ENCODE peak calls at places on chromosomes 3 and 15, in seven cellular contexts. U, F, H, A, E, X and G are unnamed samples. For H3K4me1, the result is how much of the 10 kb centered on the place peaks cover.

GRCh38 chr3:30203301-30203700 is 403.1 kb upstream of the TGFBR2 start:
- DNase-seq in U (no peak), F (no peak), H (no peak), A (no peak), E (no peak), X (no peak), G (no peak)

GRCh38 chr15:83533548-83533947 is 86.4 kb downstream of the SH3GL3 start:
- DNase-seq in U (no peak), F (no peak), H (no peak), A (no peak), E (no peak), X (no peak), G (no peak)

GRCh38 chr3:112499328-112499727 is at the start of gene BTLA:
- DNase-seq in U (no peak), F (no peak), H (peak), A (no peak), E (no peak), X (peak), G (no peak)

GRCh38 chr3:122665226-122665786 is 15.3 kb upstream of the PARP14 start:
- DNase-seq in U (no peak), F (no peak), H (no peak), A (no peak), E (no peak), X (no peak), G (no peak)

GRCh38 chr3:125594581-125595011 is 701 bp downstream of the OSBPL11 start:
- DNase-seq in U (peak), F (no peak), H (peak), A (no peak), E (peak), X (no peak), G (no peak)

GRCh38 chr3:106457278-106458210 is 588.7 kb upstream of the CBLB start:
- DNase-seq in U (no peak), F (peak), H (peak), A (no peak), E (peak), X (no peak), G (no peak)

GRCh38 chr3:99699841-99700240 is 61.4 kb downstream of the COL8A1 start:
- DNase-seq in U (no peak), F (peak), H (no peak), A (no peak), E (no peak), X (no peak), G (no peak)

GRCh38 chr3:133137042-133137393 is 98.8 kb downstream of the TMEM108 start:
- DNase-seq in U (no peak), F (no peak), H (no peak), A (no peak), E (no peak), X (no peak), G (no peak)

GRCh38 chr15:64354683-64355558 is 1.1 kb downstream of the CSNK1G1 start:
- DNase-seq in U (no peak), F (peak), H (no peak), A (no peak), E (no peak), X (peak), G (peak)

GRCh38 chr3:62093025-62093424 is 280.3 kb downstream of the FEZF2 start:
- DNase-seq in U (no peak), F (no peak), H (no peak), A (no peak), E (no peak), X (no peak), G (no peak)

GRCh38 chr3:62095080-62095479 is 278.3 kb downstream of the FEZF2 start:
- DNase-seq in U (no peak), F (no peak), H (no peak), A (no peak), E (no peak), X (no peak), G (no peak)

GRCh38 chr3:62095756-62096155 is 277.6 kb downstream of the FEZF2 start:
- DNase-seq in U (no peak), F (no peak), H (no peak), A (no peak), E (no peak), X (no peak), G (no peak)

GRCh38 chr3:62096521-62096920 is 276.8 kb downstream of the FEZF2 start:
- DNase-seq in U (no peak), F (no peak), H (no peak), A (no peak), E (no peak), X (no peak), G (no peak)

GRCh38 chr3:62094461-62094860 is 278.9 kb downstream of the FEZF2 start:
- DNase-seq in U (no peak), F (no peak), H (no peak), A (no peak), E (no peak), X (no peak), G (no peak)
- H3K4me1 ChIP-seq in U (under half), F (under half), H (under half), A (under half), E (under half), X (under half), G (under half)

DNA sequence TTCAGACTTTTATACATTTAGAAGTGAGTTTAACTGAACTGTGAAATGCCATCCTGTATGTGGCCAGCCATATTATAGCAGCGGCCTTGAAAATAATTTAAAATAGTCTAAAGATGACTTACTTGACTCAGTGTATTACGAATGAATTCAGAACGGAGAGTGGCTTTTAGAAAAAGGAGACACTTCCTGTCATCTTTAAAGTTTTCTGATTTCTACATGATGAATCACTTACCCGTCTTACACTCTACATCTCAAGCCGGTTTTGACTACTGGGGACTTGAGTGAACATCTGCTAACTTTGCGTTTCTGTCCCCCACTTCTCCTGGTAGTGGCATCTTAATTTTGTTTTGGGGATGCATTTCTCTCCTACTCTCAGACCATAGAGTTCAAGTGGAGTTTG is 175.3 kb upstream of the CADPS start:
- DNase-seq in U (no peak), F (no peak), H (no peak), A (no peak), E (no peak), X (no peak), G (no peak)
- H3K27ac ChIP-seq in U (no peak), F (no peak), H (no peak), A (no peak), E (no peak), X (no peak), G (no peak)

GRCh38 chr3:160152638-160153037 is 72.6 kb upstream of the C3orf80 start:
- DNase-seq in U (no peak), F (no peak), H (no peak), A (no peak), E (no peak), X (no peak), G (no peak)

GRCh38 chr3:160159346-160159745 is 65.9 kb upstream of the C3orf80 start:
- DNase-seq in U (no peak), F (no peak), H (no peak), A (no peak), E (no peak), X (no peak), G (no peak)

GRCh38 chr3:160159806-160160205 is 65.4 kb upstream of the C3orf80 start:
- DNase-seq in U (no peak), F (no peak), H (no peak), A (no peak), E (no peak), X (no peak), G (no peak)

GRCh38 chr3:160154033-160154432 is 71.2 kb upstream of the C3orf80 start:
- DNase-seq in U (no peak), F (no peak), H (no peak), A (no peak), E (no peak), X (no peak), G (no peak)

DNA sequence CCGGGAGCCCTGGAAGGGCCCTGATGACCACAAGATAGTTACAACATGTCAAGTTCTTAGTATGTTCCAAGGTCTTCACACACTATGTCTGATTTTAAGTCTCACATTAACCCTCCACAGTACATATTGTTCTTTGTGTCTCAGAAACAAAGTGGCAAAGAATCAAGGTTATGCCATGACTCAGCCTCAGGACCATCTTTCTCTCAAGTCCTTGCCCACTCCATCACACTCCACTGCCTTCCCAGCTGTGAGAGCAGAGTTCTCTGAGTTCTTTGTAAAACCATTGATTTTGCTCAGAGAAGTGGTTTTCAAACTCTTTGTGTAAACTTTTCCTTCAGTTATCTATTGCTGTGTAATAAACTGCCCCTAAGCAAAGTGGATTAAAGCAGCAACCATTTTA is 67.9 kb upstream of the C3orf80 start:
- DNase-seq in U (no peak), F (no peak), H (no peak), A (no peak), E (no peak), X (no peak), G (no peak)
- H3K4me3 ChIP-seq in U (no peak), F (no peak), H (no peak), A (no peak), E (no peak), X (no peak), G (no peak)

GRCh38 chr3:72629191-72629611 is 219.0 kb downstream of the SHQ1 start:
- DNase-seq in U (no peak), F (no peak), H (peak), A (no peak), E (no peak), X (no peak), G (no peak)

GRCh38 chr3:72625616-72626337 is 222.5 kb downstream of the SHQ1 start:
- DNase-seq in U (no peak), F (no peak), H (no peak), A (no peak), E (no peak), X (no peak), G (no peak)

GRCh38 chr3:72628065-72628464 is 220.2 kb downstream of the SHQ1 start:
- DNase-seq in U (no peak), F (no peak), H (peak), A (no peak), E (no peak), X (no peak), G (no peak)

GRCh38 chr3:72624656-72625055 is 223.6 kb downstream of the SHQ1 start:
- DNase-seq in U (no peak), F (no peak), H (no peak), A (no peak), E (no peak), X (no peak), G (no peak)

GRCh38 chr3:72627276-72627675 is 221.0 kb downstream of the SHQ1 start:
- DNase-seq in U (no peak), F (no peak), H (no peak), A (no peak), E (no peak), X (no peak), G (no peak)
- H3K4me1 ChIP-seq in U (under half), F (under half), H (under half), A (under half), E (under half), X (under half), G (under half)

GRCh38 chr15:29031502-29032228 is 145.9 kb downstream of the APBA2 start:
- DNase-seq in U (no peak), F (no peak), H (no peak), A (no peak), E (no peak), X (no peak), G (no peak)

GRCh38 chr15:29032776-29033175 is 147.0 kb downstream of the APBA2 start:
- DNase-seq in U (no peak), F (no peak), H (no peak), A (no peak), E (no peak), X (no peak), G (no peak)

GRCh38 chr15:29034151-29034550 is 148.4 kb downstream of the APBA2 start:
- DNase-seq in U (no peak), F (no peak), H (no peak), A (no peak), E (no peak), X (no peak), G (no peak)

GRCh38 chr15:29032229-29032625 is 146.5 kb downstream of the APBA2 start:
- DNase-seq in U (no peak), F (no peak), H (no peak), A (no peak), E (no peak), X (no peak), G (no peak)

GRCh38 chr15:29029651-29030195 is 143.9 kb downstream of the APBA2 start:
- DNase-seq in U (no peak), F (no peak), H (no peak), A (no peak), E (no peak), X (no peak), G (no peak)
- H3K27ac ChIP-seq in U (no peak), F (no peak), H (no peak), A (no peak), E (no peak), X (no peak), G (no peak)

DNA sequence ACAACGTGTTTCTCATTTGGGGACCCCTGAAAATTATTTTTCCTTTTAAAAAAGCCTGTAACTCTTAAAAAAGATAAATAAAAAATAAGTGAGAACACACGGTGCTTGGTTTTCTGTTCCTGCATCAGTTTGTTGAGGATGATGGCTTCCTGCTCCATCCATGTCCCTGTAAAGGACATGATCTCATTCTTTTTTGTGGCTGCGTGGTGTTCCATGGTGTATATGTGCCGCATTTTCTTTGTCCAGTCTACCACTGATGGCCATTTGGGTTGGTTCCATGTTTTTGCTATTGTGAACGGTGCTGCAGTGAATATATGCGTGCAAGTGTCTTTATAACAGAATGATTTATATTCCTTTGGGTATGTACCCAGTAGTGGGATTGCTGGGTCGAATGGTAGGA is 2.3 kb downstream of the TSPAN3 start:
- DNase-seq in U (no peak), F (no peak), H (no peak), A (no peak), E (no peak), X (no peak), G (no peak)
- H3K4me3 ChIP-seq in U (no peak), F (no peak), H (no peak), A (no peak), E (no peak), X (no peak), G (no peak)

GRCh38 chr15:85423256-85423655 is 42.9 kb downstream of the AKAP13 start:
- DNase-seq in U (no peak), F (no peak), H (no peak), A (no peak), E (no peak), X (no peak), G (no peak)
- H3K4me1 ChIP-seq in U (under half), F (under half), H (half or more), A (under half), E (under half), X (under half), G (under half)

DNA sequence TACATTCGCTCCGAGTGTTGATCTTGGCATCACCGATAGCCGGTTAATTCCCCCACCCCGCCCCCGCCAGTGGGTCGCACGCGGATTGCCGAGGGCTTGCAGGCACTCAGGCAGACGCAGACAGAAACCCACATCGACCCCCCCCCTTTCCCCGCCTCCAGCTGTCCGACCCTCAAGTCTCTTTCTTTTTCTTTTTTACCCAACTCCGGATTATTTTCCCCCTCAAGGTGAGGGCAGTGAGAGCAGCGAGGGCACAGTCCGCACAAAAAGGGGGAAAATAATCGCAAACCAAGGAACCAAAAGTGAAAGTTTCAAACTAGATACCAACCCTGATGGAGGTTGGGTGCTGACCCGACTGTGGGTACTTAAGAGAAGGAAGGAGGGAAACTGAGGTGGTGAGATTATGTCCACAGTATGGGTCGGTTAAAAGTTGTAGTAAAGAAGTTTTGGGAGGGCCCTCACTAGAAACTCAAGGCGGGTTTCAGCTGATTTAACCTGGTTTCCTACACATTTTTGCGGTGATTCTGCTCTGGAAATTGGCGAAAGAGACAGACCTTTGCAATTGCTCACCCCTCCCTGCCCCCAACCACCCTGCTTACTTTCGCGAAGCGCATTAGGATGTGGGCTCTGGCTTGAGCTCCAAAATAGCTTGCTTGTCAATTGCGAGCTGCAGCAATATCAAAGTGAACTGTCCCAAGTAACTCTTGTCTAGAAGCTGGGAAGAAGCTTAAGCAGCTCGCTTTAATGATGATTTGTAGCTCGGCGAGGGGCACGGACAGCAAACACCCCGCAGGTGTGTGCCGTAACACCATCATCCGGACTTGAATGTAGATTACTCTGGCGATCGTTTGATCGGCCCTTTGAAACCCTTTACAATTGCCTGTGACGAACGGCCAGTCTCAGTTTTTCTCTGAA is 15.7 kb downstream of the SOX2 start:
- DNase-seq in U (no peak), F (no peak), H (peak), A (no peak), E (no peak), X (no peak), G (no peak)
- H3K27ac ChIP-seq in U (no peak), F (no peak), H (no peak), A (no peak), E (no peak), X (no peak), G (no peak)

DNA sequence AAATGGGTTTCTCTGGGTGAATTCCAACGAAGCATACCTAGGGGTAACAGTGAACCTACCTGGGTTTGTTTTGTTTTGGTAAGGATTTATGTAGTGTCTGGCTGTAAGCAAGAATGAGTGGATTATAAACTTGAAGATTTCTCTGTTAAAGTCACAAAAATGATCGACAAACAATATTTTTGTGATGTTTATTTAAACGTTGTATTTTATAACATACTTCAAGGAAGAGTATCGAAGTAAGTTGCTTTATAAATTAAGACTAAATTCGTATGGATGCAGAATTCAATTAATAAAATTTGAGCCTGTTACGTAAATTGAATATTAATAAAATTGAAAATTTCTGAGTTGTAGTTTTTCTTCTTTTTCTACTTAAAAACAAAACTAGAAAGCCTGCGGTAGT is 982 bp upstream of the ZDHHC23 start:
- DNase-seq in U (no peak), F (no peak), H (no peak), A (no peak), E (no peak), X (no peak), G (no peak)
- H3K4me3 ChIP-seq in U (peak), F (no peak), H (peak), A (peak), E (peak), X (no peak), G (no peak)